ENCODE peak calls at places on chromosome 1, in five cellular contexts. S is prostate gland, I is transverse colon, U is endothelial cell of umbilical vein, C is breast epithelium. D is an unnamed sample.

GRCh38 chr1:2279210-2279639 is 51.1 kb downstream of the SKI start:
- DNase-seq in S (no peak), I (no peak), C (no peak), U (peak; percentile 98), D (no peak)

GRCh38 chr1:101051688-101052638 is 26.4 kb upstream of the DPH5 start:
- DNase-seq in U (no peak), C (no peak), I (no peak), S (no peak), D (no peak)

GRCh38 chr1:181647314-181648035 is 164.2 kb downstream of the CACNA1E start:
- DNase-seq in I (peak; percentile 81), S (no peak), U (no peak), C (no peak), D (no peak)

GRCh38 chr1:47388548-47389238 is 27.4 kb upstream of the FOXE3 start:
- DNase-seq in S (peak; percentile 39), U (peak; percentile 68), C (peak; percentile 58), I (peak; percentile 73), D (no peak)

GRCh38 chr1:95451054-95451453 is 217.0 kb downstream of the RWDD3 start:
- DNase-seq in U (no peak), C (no peak), S (no peak), I (no peak), D (no peak)

GRCh38 chr1:63665824-63666223 is 72.6 kb downstream of the PGM1 start:
- DNase-seq in S (no peak), U (no peak), I (no peak), C (no peak), D (no peak)

GRCh38 chr1:108897865-108898720 is 21.3 kb downstream of the GPSM2 start:
- DNase-seq in S (peak; percentile 29), U (peak; percentile 66), I (peak; percentile 16), C (no peak), D (no peak)

GRCh38 chr1:230126529-230127104 is 59.6 kb downstream of the GALNT2 start:
- DNase-seq in I (no peak), C (no peak), U (no peak), S (no peak), D (no peak)

GRCh38 chr1:7186382-7187120 is 401.3 kb downstream of the CAMTA1 start:
- DNase-seq in S (no peak), C (no peak), I (no peak), U (no peak), D (no peak)
- TF ChIP-seq CTCF in S (no peak), C (no peak), I (no peak), U (no peak), D (no peak)

GRCh38 chr1:232820431-232820830 is 15.2 kb downstream of the MAP10 start:
- DNase-seq in U (no peak), I (no peak), C (no peak), S (no peak), D (no peak)
- TF ChIP-seq POLR2AphosphoS5 in U (no peak), I (no peak), C (no peak), S (no peak), D (no peak)

DNA sequence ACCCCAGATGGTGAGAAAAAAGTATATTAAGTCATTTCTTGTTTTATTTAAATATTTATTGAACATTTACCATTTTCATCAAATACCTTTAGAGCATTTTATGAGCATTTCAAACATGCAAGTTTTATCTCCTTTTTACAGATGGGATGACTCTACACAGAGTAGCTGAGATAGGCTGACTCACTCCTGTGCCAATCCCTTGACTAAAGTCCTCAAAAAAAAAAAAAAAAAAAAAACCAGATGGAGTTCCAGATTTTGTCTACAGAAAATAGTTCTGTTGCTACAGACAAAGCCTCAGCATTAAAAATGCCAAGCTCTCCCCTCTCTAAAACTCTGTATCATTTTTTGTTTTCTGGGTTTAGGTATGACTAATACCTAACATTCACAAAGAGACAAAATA is 303.0 kb upstream of the PLD5 start:
- DNase-seq in S (no peak), U (no peak), I (no peak), C (no peak), D (no peak)
- TF ChIP-seq CTCF in S (no peak), U (no peak), I (no peak), C (no peak), D (no peak)

DNA sequence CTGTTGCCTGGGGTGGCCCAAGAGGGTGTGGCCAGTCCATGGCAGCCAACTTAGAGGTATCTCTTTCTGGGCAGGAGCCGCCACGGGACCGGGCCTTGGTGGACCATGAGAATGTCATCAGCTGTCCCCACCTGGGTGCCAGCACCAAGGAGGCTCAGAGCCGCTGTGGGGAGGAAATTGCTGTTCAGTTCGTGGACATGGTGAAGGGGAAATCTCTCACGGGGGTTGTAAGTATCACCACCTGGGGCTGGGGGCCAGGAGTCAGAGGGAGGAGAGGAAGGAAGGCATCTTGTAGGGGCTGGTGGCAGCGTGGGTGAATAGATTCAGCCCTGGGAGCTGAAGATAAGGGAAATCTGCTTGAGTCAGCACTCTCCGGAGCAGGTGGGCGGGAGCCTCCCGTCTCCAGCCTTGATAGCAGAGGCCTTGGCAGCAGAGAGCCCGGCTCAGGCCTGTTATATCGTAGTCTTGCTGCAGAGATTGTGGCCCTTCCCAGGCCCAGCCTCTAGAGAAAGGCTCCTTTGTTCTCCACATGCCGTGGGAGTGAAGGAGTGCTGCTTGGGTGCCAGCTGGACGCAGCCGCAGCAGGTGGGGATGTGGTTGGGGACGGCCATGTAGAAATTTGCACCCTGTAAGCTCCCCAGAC is 25.4 kb downstream of the PHGDH start:
- DNase-seq in S (peak; percentile 40), C (no peak), I (peak; percentile 39), U (peak; percentile 3), D (no peak)
- TF ChIP-seq POLR2AphosphoS5 in S (peak; percentile 13), C (no peak), I (no peak), U (no peak), D (no peak)

GRCh38 chr1:225652726-225653462 is at the start of gene ENAH:
- DNase-seq in U (peak; percentile 73), S (peak; percentile 78), C (peak; percentile 80), I (peak; percentile 78), D (no peak)
- TF ChIP-seq CTCF in U (no peak), S (no peak), C (peak; percentile 17), I (no peak), D (no peak)

DNA sequence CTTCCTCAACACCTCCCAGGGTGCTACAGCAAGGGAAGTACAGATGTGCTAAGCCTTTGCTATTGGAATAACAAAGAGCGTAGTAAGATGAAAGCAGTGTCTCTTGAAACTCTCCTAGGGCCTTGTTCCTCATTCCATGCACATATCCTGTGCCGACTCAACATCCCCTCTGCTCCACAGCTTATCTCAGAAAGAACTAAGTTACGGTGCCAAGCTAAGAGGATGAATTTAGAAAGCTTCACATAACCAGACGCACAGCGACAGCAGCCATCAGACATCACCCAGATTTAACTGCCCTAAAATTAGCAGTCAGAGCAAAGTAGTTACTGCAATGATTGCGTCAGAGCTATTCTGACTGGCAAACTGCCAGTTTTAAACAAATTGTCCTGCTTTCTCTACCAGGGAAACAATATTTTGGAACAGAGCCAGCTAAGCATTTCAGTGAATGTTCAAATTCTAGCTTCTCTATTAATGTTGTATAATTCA is 9.5 kb downstream of the SIPA1L2 start:
- DNase-seq in C (no peak), I (peak; percentile 66), U (peak; percentile 88), S (peak; percentile 46), D (no peak)
- TF ChIP-seq POLR2AphosphoS5 in C (peak; percentile 64), I (peak; percentile 82), U (no peak), S (peak; percentile 66), D (no peak)

GRCh38 chr1:50620680-50621329 is 197.6 kb upstream of the DMRTA2 start:
- DNase-seq in S (peak; percentile 28), C (no peak), I (peak; percentile 60), U (peak; percentile 42), D (no peak)
- TF ChIP-seq CTCF in S (peak; percentile 48), C (no peak), I (peak; percentile 55), U (peak; percentile 54), D (no peak)

DNA sequence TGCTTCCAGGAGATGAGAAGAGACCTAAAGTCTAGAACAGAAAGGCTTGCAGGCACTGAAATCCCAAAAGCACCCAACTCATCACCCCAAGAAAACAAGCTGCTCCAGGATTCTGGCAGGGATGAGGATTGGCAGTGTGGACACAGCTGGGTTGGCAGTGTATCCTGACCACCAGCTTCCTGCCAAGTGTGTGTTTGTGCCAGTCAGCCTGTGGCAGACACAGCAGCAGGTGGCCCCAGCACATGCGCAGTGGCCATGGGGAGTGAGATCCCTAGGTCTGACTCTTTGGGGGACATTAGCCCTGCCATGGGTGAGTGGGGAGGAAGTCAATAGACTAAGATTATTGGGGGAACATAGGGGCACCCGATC is 8.7 kb upstream of the SNAPIN start:
- DNase-seq in U (no peak), S (peak; percentile 89), I (no peak), C (peak; percentile 88), D (no peak)
- TF ChIP-seq POLR2AphosphoS5 in U (no peak), S (peak; percentile 95), I (no peak), C (no peak), D (no peak)

GRCh38 chr1:31834501-31834900 is 18.7 kb upstream of the SPOCD1 start:
- DNase-seq in U (no peak), C (no peak), I (peak; percentile 19), S (no peak), D (no peak)
- TF ChIP-seq CTCF in U (no peak), C (no peak), I (no peak), S (no peak), D (no peak)

D was measured in vagina.